ENCODE peak calls at places on chromosomes 6 and 20, in nine cellular contexts. U is pancreas, Y is fibroblast of lung, W is uterus, Z is lung, K is H9, Q is upper lobe of left lung, T is stomach, L is transverse colon. R is an unnamed sample. For H3K9me3 and H3K4me1, the result is how much of the 10 kb centered on the place peaks cover.

GRCh38 chr20:63332488-63333240 is 28.5 kb downstream of the CHRNA4 start:
- DNase-seq in Y (no peak), L (no peak), U (no peak), Q (no peak), K (no peak), W (no peak), T (no peak), Z (no peak), R (no peak)

GRCh38 chr6:141484726-141485125 is 648.0 kb upstream of the GJE1 start:
- DNase-seq in U (no peak), Q (no peak), T (no peak), Z (no peak), K (no peak), L (peak), W (no peak), Y (peak), R (no peak)

GRCh38 chr20:37989601-37990001 is 43.7 kb downstream of the TTI1 start:
- DNase-seq in T (peak), W (peak), Z (peak), U (no peak), Q (peak), L (peak), K (no peak), Y (no peak), R (no peak)

GRCh38 chr20:35269055-35269781 is 8.7 kb downstream of the MMP24OS start:
- DNase-seq in L (peak), T (peak), Z (peak), Q (peak), W (peak), Y (peak), U (peak), K (peak), R (peak)

GRCh38 chr6:151869345-151869744 is 61.9 kb downstream of the ESR1 start:
- DNase-seq in U (no peak), T (no peak), Z (no peak), K (no peak), Y (no peak), Q (no peak), W (no peak), L (no peak), R (no peak)

GRCh38 chr6:2127484-2127911 is 117.9 kb downstream of the GMDS start:
- DNase-seq in T (no peak), K (no peak), Z (no peak), Q (peak), W (peak), Y (no peak), L (peak), U (no peak), R (no peak)

GRCh38 chr6:165876568-165876967 is 213.5 kb upstream of the PDE10A start:
- DNase-seq in T (no peak), U (no peak), K (no peak), Q (no peak), W (peak), Y (peak), L (peak), Z (no peak), R (no peak)

GRCh38 chr6:81906041-81906440 is 153.6 kb upstream of the TENT5A start:
- DNase-seq in L (no peak), W (no peak), Y (no peak), U (no peak), K (no peak), T (no peak), Q (no peak), Z (no peak), R (no peak)

GRCh38 chr6:112576421-112576820 is 229.3 kb downstream of the RFPL4B start:
- DNase-seq in K (no peak), Q (no peak), U (no peak), Y (no peak), L (no peak), Z (no peak), T (no peak), W (no peak), R (no peak)

GRCh38 chr20:57513199-57513598 is 11.7 kb downstream of the CTCFL start:
- DNase-seq in Q (no peak), W (no peak), K (no peak), L (no peak), Y (peak), U (no peak), T (no peak), Z (no peak), R (no peak)

GRCh38 chr20:49810491-49811190 is 2.0 kb upstream of the SLC9A8 start:
- DNase-seq in Q (no peak), Y (no peak), T (no peak), L (no peak), Z (no peak), U (no peak), K (no peak), W (no peak), R (no peak)

GRCh38 chr6:49653438-49653837 is 16.8 kb upstream of the RHAG start:
- DNase-seq in K (no peak), T (no peak), U (no peak), L (no peak), Z (no peak), Y (no peak), Q (no peak), W (no peak), R (no peak)

GRCh38 chr6:52284131-52284459 is 447 bp downstream of the MCM3 start:
- DNase-seq in L (peak), U (no peak), W (peak), Z (peak), T (no peak), Q (peak), K (peak), Y (no peak), R (peak)

GRCh38 chr6:157546366-157546765 is 165.4 kb downstream of the ZDHHC14 start:
- DNase-seq in K (no peak), Y (peak), U (no peak), Z (no peak), Q (no peak), W (no peak), L (no peak), T (no peak), R (no peak)

GRCh38 chr6:53869964-53870363 is 75.2 kb downstream of the LRRC1 start:
- DNase-seq in U (no peak), Q (no peak), Y (no peak), L (no peak), K (no peak), W (no peak), Z (no peak), T (no peak), R (no peak)

GRCh38 chr6:82045965-82046756 is 201.4 kb downstream of the IBTK start:
- DNase-seq in Q (no peak), T (no peak), Y (peak), Z (no peak), W (no peak), U (no peak), L (no peak), K (no peak), R (no peak)

GRCh38 chr20:59735486-59735885 is 131.1 kb downstream of the PHACTR3 start:
- DNase-seq in T (no peak), Q (no peak), K (peak), W (no peak), Y (no peak), L (no peak), U (no peak), Z (no peak), R (no peak)

GRCh38 chr20:13183005-13183404 is 38.1 kb upstream of the ISM1 start:
- DNase-seq in U (no peak), Q (no peak), K (no peak), L (no peak), Z (no peak), Y (no peak), T (no peak), W (no peak), R (no peak)

GRCh38 chr20:32580970-32581838 is 3.9 kb downstream of the NOL4L start:
- DNase-seq in Z (no peak), Y (no peak), Q (peak), U (no peak), K (no peak), T (no peak), L (no peak), W (no peak), R (no peak)

GRCh38 chr6:16803294-16804006 is 42.2 kb upstream of the ATXN1 start:
- DNase-seq in Y (peak), T (no peak), W (peak), Q (no peak), L (peak), Z (no peak), K (peak), U (no peak), R (peak)

GRCh38 chr20:48999890-49000870 is 45.9 kb upstream of the CSE1L start:
- DNase-seq in K (no peak), T (no peak), W (no peak), Q (no peak), Y (no peak), Z (no peak), U (no peak), L (no peak), R (no peak)

GRCh38 chr6:41625442-41625841 is 12.8 kb upstream of the MDFI start:
- DNase-seq in Q (no peak), W (no peak), Y (no peak), U (no peak), K (no peak), L (peak), Z (no peak), T (no peak), R (peak)

GRCh38 chr20:17024513-17025105 is 202.2 kb upstream of the PCSK2 start:
- DNase-seq in Y (no peak), L (no peak), Q (no peak), K (peak), Z (no peak), U (no peak), W (no peak), T (no peak), R (no peak)

GRCh38 chr6:156427345-156427744 is 349.8 kb upstream of the ARID1B start:
- DNase-seq in Y (peak), W (no peak), Q (peak), L (peak), Z (peak), T (no peak), U (no peak), K (no peak), R (no peak)

DNA sequence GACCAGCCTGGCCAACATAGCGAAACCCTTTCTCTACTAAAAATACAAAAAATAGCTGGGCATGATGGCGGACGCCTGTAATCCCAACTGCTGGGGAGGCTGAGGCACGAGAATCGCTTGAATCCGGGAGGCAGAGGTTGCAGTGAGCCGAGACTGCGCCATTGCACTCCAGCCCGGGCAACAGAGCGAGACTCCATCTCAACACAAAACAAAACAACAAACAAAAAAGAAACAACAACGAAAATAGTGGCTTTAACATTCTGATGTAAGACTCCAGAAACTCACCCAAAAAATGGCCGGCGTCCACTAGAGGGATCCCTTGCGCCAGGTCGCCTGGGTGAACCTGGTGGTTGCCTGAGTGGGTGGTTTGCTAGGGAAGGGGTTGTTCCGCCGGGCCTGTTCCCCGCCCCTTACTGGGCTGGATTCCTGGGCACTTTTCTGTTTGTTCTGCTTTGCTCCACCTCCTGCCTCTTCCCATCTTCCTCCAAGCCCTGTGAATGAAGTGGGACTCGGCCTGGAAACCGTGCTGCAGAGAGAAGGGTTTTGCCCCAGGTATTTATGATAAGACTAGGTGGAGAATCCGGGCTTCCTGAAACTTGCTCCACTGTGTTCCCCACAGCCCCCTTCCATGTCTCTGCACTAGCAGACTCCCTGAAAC is 1.5 kb downstream of the PABPC1L start:
- DNase-seq in Z (peak), U (peak), Q (peak), L (peak), W (no peak), K (peak), T (peak), Y (peak), R (peak)
- TF ChIP-seq CTCF in Z (no peak), U (peak), Q (no peak), L (peak), W (no peak), K (peak), T (no peak), Y (no peak), R (peak)

GRCh38 chr6:21864211-21864610 is 270.7 kb downstream of the SOX4 start:
- DNase-seq in T (no peak), W (no peak), L (no peak), Z (no peak), Y (no peak), Q (no peak), U (no peak), K (no peak), R (no peak)
- H3K9me3 ChIP-seq in T (under half), W (under half), L (under half), Z (under half), Y (under half), Q (under half), U (under half), K (under half), R (under half)

DNA sequence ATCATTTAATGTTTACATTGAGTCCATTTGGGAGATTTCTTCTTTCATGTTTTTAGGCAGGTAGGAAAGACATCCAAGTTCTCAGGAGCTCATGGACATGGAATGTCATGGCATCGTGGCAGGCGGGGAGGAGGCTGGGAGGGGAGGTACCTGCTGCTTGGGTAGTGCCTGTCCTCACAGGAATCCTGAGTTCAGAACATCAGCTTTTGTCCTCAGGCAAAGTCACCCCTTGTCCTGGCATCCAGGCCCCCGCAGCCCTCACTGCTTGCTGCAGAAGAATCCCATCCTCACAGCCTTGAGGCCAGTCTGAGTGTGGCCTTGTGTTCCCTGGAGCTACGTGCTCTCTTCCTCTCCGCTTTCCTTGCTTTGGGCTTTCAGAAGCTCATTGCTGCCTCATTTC is 157.4 kb downstream of the CFAP61 start:
- DNase-seq in Z (no peak), L (no peak), W (no peak), U (no peak), T (no peak), Y (no peak), Q (no peak), K (no peak), R (no peak)
- H3K4me1 ChIP-seq in Z (under half), L (under half), W (under half), U (under half), T (under half), Y (under half), Q (under half), K (under half), R (under half)

DNA sequence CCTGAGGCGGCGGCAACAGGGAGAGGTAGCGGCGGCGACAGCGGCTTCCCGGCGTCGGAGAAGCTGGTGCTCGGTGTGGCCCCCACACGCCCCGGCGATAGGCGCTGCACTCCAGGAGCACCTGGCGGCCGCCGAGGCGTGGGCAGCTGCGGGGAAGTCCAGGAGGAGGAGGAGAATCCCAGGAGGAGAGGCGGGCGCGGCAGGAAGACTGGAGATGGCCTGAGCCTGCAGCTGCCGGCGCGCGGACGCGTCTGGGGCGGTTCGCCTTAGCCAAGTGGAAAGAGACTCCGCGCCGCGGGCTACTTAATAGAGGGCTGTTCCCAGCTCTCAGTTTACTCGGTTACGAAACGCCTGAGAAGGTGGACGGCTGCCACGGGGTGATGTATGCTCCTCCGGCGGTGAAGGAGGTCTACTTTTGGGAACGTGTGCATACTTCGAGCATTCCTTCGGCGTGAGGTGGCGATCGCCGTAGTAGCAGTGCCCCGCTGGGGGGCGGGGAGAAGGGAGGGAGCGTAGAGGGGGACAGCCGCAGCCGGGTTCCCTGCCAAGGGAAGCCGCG is at the start of gene COL12A1:
- DNase-seq in W (peak), Z (peak), L (peak), K (peak), T (peak), Y (peak), Q (peak), U (peak), R (peak)
- TF ChIP-seq CTCF in W (no peak), Z (no peak), L (no peak), K (no peak), T (no peak), Y (no peak), Q (no peak), U (no peak), R (no peak)

GRCh38 chr6:9632026-9632425 is 782.8 kb downstream of the TFAP2A start:
- DNase-seq in T (no peak), K (no peak), L (no peak), U (no peak), W (no peak), Q (no peak), Y (no peak), Z (no peak), R (no peak)

GRCh38 chr6:9634776-9635175 is 780.1 kb downstream of the TFAP2A start:
- DNase-seq in K (no peak), L (no peak), Z (no peak), U (no peak), Y (no peak), T (no peak), Q (no peak), W (no peak), R (no peak)

GRCh38 chr6:9623228-9623832 is 791.5 kb downstream of the TFAP2A start:
- DNase-seq in U (no peak), Z (no peak), L (no peak), K (no peak), W (no peak), Q (no peak), Y (no peak), T (no peak), R (no peak)

GRCh38 chr6:9623985-9624384 is 790.9 kb downstream of the TFAP2A start:
- DNase-seq in Y (no peak), U (no peak), K (no peak), W (no peak), L (no peak), Z (no peak), T (no peak), Q (no peak), R (no peak)

GRCh38 chr6:9628819-9629218 is 786.1 kb downstream of the TFAP2A start:
- DNase-seq in T (no peak), Y (no peak), Z (no peak), L (no peak), Q (no peak), U (no peak), K (no peak), W (no peak), R (no peak)
- H3K9me3 ChIP-seq in T (under half), Y (under half), Z (under half), L (under half), Q (under half), U (under half), K (under half), W (under half), R (under half)

GRCh38 chr20:61439251-61439650 is 187.2 kb downstream of the CDH4 start:
- DNase-seq in Q (no peak), U (no peak), K (no peak), Y (no peak), T (no peak), W (no peak), Z (no peak), L (no peak), R (no peak)
- H3K4me1 ChIP-seq in Q (under half), U (under half), K (under half), Y (under half), T (under half), W (under half), Z (under half), L (under half), R (under half)

GRCh38 chr20:24100370-24101011 is 111.9 kb upstream of the GGTLC1 start:
- DNase-seq in L (peak), Q (peak), Z (peak), Y (peak), W (peak), U (no peak), K (no peak), T (peak), R (peak)

GRCh38 chr20:24106155-24106800 is 117.7 kb upstream of the GGTLC1 start:
- DNase-seq in Q (no peak), L (no peak), Z (no peak), K (no peak), U (no peak), Y (no peak), T (no peak), W (no peak), R (no peak)

GRCh38 chr20:24102749-24103148 is 114.2 kb upstream of the GGTLC1 start:
- DNase-seq in Y (no peak), Z (no peak), Q (no peak), L (no peak), K (no peak), W (no peak), U (no peak), T (no peak), R (no peak)

GRCh38 chr20:24098886-24099285 is 110.3 kb upstream of the GGTLC1 start:
- DNase-seq in L (no peak), Z (no peak), W (peak), K (no peak), U (no peak), Q (no peak), T (no peak), Y (no peak), R (no peak)

GRCh38 chr20:24102290-24102689 is 113.7 kb upstream of the GGTLC1 start:
- DNase-seq in T (no peak), Z (no peak), Y (no peak), Q (no peak), W (no peak), L (no peak), U (no peak), K (peak), R (no peak)
- TF ChIP-seq CTCF in T (no peak), Z (no peak), Y (peak), Q (no peak), W (no peak), L (no peak), U (no peak), K (peak), R (no peak)

DNA sequence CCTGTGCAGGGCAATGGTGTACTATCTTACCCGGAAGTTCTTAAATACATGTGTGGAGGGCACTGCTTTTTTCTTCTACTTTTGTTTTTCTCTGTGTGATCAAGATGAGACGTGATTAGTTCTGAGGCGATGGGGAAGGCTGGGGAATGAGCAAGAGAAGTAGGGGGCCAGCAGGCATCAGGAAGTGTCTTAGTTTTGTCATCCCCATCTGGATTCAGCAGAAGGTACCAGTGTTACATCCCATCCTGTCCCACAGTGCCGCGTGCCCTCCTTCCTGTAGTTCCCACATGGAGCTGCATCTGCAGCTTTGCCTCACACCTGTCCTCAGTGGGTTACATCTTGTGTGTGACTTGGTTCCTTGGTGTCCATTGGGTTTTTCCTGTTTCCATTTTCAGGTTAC is 86.9 kb downstream of the FNDC1 start:
- DNase-seq in Y (no peak), T (no peak), U (no peak), K (no peak), W (no peak), Q (no peak), L (no peak), Z (no peak), R (no peak)
- H3K9me3 ChIP-seq in Y (under half), T (under half), U (under half), K (under half), W (under half), Q (under half), L (under half), Z (under half), R (under half)